ENCODE peak calls at places on chromosomes 2 and 18, in seven cellular contexts. X is stimulated activated CD4-positive, alpha-beta T cell treated with anti-CD3 and anti-CD28 coated beads, Interleukin-1b, Interleukin-23, amount 100 ng/mL, for 1 hour; O is posterior vena cava; P is MG63; S is cerebellar cortex; Z is GM23248; R is T-cell. A is an unnamed sample.
A peak's percentile ranks its signal among the peaks of the same experiment; 100 is the strongest.

GRCh38 chr2:84832772-84833461 is 48.0 kb downstream of the TRABD2A start:
- DNase-seq in P (no peak), S (no peak), O (no peak), X (no peak), R (no peak), Z (no peak), A (peak; percentile 78)

GRCh38 chr18:9137168-9138066 is 836 bp downstream of the ANKRD12 start:
- DNase-seq in X (no peak), O (peak; percentile 92), P (peak; percentile 74), Z (peak; percentile 93), R (peak; percentile 70), S (peak; percentile 58), A (peak; percentile 94)

GRCh38 chr2:215866594-215866993 is 146.8 kb downstream of the MREG start:
- DNase-seq in O (no peak), P (no peak), R (no peak), X (no peak), S (no peak), Z (no peak), A (no peak)

GRCh38 chr2:224333631-224334030 is 68.3 kb downstream of the FAM124B start:
- DNase-seq in O (no peak), P (no peak), R (no peak), Z (peak; percentile 26), S (no peak), X (no peak), A (no peak)

GRCh38 chr2:15563227-15564100 is 2.3 kb upstream of the NBAS start:
- DNase-seq in O (no peak), R (no peak), Z (no peak), X (no peak), S (no peak), P (no peak), A (no peak)

GRCh38 chr2:109322111-109322510 is 193.1 kb downstream of the SH3RF3 start:
- DNase-seq in R (no peak), S (peak; percentile 7), P (peak; percentile 91), Z (peak; percentile 99), X (no peak), O (peak; percentile 96), A (no peak)

GRCh38 chr2:145410096-145410495 is 890.2 kb upstream of the ZEB2 start:
- DNase-seq in X (no peak), S (no peak), Z (no peak), R (no peak), P (no peak), O (no peak), A (no peak)

GRCh38 chr2:43105586-43106562 is 120.5 kb downstream of the ZFP36L2 start:
- DNase-seq in R (no peak), Z (peak; percentile 57), X (no peak), P (peak; percentile 73), S (no peak), O (peak; percentile 80), A (peak; percentile 85)

A was measured in spleen.